ENCODE peak calls at places on chromosomes 1 and 21, in four cellular contexts. E, Q, L and Z are unnamed samples.

GRCh38 chr1:15244813-15245212 is 2.2 kb upstream of the FHAD1 start:
- DNase-seq in E (no peak), L (no peak), Q (no peak), Z (no peak)

GRCh38 chr1:54989473-54989872 is 9.0 kb downstream of the TMEM61 start:
- DNase-seq in Q (no peak), L (no peak), E (no peak), Z (no peak)

GRCh38 chr1:241979071-241979470 is 19.8 kb downstream of the MAP1LC3C start:
- DNase-seq in E (no peak), Q (no peak), L (no peak), Z (no peak)

GRCh38 chr1:41357451-41358151 is 3.6 kb upstream of the FOXO6 start:
- DNase-seq in E (peak), Q (no peak), L (peak), Z (no peak)

GRCh38 chr1:232486454-232487202 is 143.3 kb downstream of the SIPA1L2 start:
- DNase-seq in L (no peak), E (no peak), Q (no peak), Z (no peak)

GRCh38 chr1:157025321-157025720 is 20.2 kb downstream of the ARHGEF11 start:
- DNase-seq in E (no peak), L (no peak), Q (no peak), Z (no peak)

GRCh38 chr1:203507227-203507626 is 13.3 kb downstream of the OPTC start:
- DNase-seq in L (no peak), E (no peak), Q (no peak), Z (no peak)

GRCh38 chr21:44539991-44540666 is at the start of gene KRTAP10-1:
- DNase-seq in L (no peak), E (no peak), Q (no peak), Z (no peak)

GRCh38 chr21:36038701-36039497 is 21.4 kb downstream of the SETD4 start:
- DNase-seq in E (no peak), L (no peak), Q (no peak), Z (no peak)

GRCh38 chr1:101290119-101290921 is 53.5 kb downstream of the S1PR1 start:
- DNase-seq in L (no peak), E (no peak), Q (no peak), Z (no peak)

GRCh38 chr1:2130871-2131289 is 63.7 kb downstream of the FAAP20 start:
- DNase-seq in Q (no peak), E (no peak), L (peak), Z (no peak)

GRCh38 chr1:56081151-56081550 is 498.2 kb downstream of the PLPP3 start:
- DNase-seq in Q (no peak), E (no peak), L (no peak), Z (no peak)

GRCh38 chr21:46594276-46594675 is 10.6 kb downstream of the S100B start:
- DNase-seq in L (no peak), Q (no peak), E (no peak), Z (no peak)

GRCh38 chr1:29556657-29557056 is 320.3 kb downstream of the PTPRU start:
- DNase-seq in Q (no peak), L (peak), E (no peak), Z (no peak)

GRCh38 chr1:228968841-228969606 is 233.7 kb downstream of the RHOU start:
- DNase-seq in L (no peak), Q (peak), E (no peak), Z (no peak)

GRCh38 chr1:175887981-175888428 is 144.6 kb upstream of the TNR start:
- DNase-seq in L (peak), E (peak), Q (peak), Z (peak)

GRCh38 chr1:30253807-30254440 is 469.5 kb downstream of the MATN1 start:
- DNase-seq in E (no peak), L (no peak), Q (no peak), Z (no peak)

GRCh38 chr1:147600119-147601111 is 59.1 kb downstream of the BCL9 start:
- DNase-seq in L (no peak), E (no peak), Q (no peak), Z (peak)

GRCh38 chr1:41498809-41499208 is 14.3 kb upstream of the EDN2 start:
- DNase-seq in L (peak), E (no peak), Q (no peak), Z (no peak)

GRCh38 chr21:46459024-46459355 is 299 bp downstream of the DIP2A start:
- DNase-seq in L (no peak), Q (no peak), E (no peak), Z (no peak)

GRCh38 chr21:45577806-45578801 is 35.9 kb upstream of the SLC19A1 start:
- DNase-seq in Q (no peak), L (peak), E (no peak), Z (no peak)

GRCh38 chr1:149844650-149845255 is 54.6 kb upstream of the BOLA1 start:
- DNase-seq in Q (no peak), E (no peak), L (no peak), Z (no peak)

GRCh38 chr1:29387210-29387609 is 150.9 kb downstream of the PTPRU start:
- DNase-seq in E (no peak), L (no peak), Q (no peak), Z (no peak)

GRCh38 chr1:152777510-152778137 is 2.7 kb downstream of the LCE1F start:
- DNase-seq in Q (no peak), L (no peak), E (no peak), Z (no peak)

GRCh38 chr1:107979088-107979487 is 14.1 kb upstream of the VAV3 start:
- DNase-seq in E (no peak), L (no peak), Q (no peak), Z (no peak)

GRCh38 chr1:214566158-214567104 is 15.0 kb upstream of the PTPN14 start:
- DNase-seq in E (no peak), L (no peak), Q (no peak), Z (no peak)

GRCh38 chr1:31761883-31762282 is 2.3 kb downstream of the ADGRB2 start:
- DNase-seq in Q (no peak), L (no peak), E (no peak), Z (no peak)

GRCh38 chr1:101124405-101124804 is 98.8 kb upstream of the DPH5 start:
- DNase-seq in E (no peak), L (no peak), Q (no peak), Z (no peak)